ENCODE peak calls at places on chromosomes 13 and 19, in seven cellular contexts. O, W, A, I, N, R and T are unnamed samples. For H3K4me1, the result is how much of the 10 kb centered on the place peaks cover.

GRCh38 chr13:92196566-92197256 is 798.3 kb downstream of the GPC5 start:
- DNase-seq in O (no peak), W (no peak), A (peak), I (no peak), N (no peak), R (no peak), T (no peak)

GRCh38 chr19:45729774-45730388 is 815 bp downstream of the FBXO46 start:
- DNase-seq in O (no peak), W (no peak), A (no peak), I (no peak), N (peak), R (no peak), T (no peak)

GRCh38 chr13:105311094-105311493 is 1224.4 kb downstream of the EFNB2 start:
- DNase-seq in O (no peak), W (no peak), A (no peak), I (no peak), N (no peak), R (no peak), T (no peak)

GRCh38 chr19:50152578-50152977 is 10.5 kb downstream of the IZUMO2 start:
- DNase-seq in O (no peak), W (no peak), A (no peak), I (no peak), N (no peak), R (no peak), T (no peak)

GRCh38 chr13:52851153-52851962 is 2.9 kb upstream of the PCDH8 start:
- DNase-seq in O (no peak), W (no peak), A (peak), I (peak), N (peak), R (no peak), T (peak)

GRCh38 chr13:97179501-97179900 is 42.6 kb upstream of the MBNL2 start:
- DNase-seq in O (no peak), W (no peak), A (no peak), I (no peak), N (peak), R (no peak), T (no peak)

GRCh38 chr13:113420833-113421600 is 32.3 kb downstream of the ADPRHL1 start:
- DNase-seq in O (no peak), W (no peak), A (no peak), I (no peak), N (no peak), R (no peak), T (no peak)

GRCh38 chr19:21484631-21485030 is 20.8 kb upstream of the ZNF429 start:
- DNase-seq in O (no peak), W (no peak), A (no peak), I (no peak), N (no peak), R (no peak), T (no peak)

GRCh38 chr13:21218351-21219043 is 42.0 kb downstream of the MRPL57 start:
- DNase-seq in O (no peak), W (no peak), A (no peak), I (no peak), N (no peak), R (no peak), T (no peak)

GRCh38 chr13:114106991-114107685 is 25.3 kb downstream of the RASA3 start:
- DNase-seq in O (peak), W (no peak), A (no peak), I (no peak), N (no peak), R (no peak), T (peak)

GRCh38 chr13:91776650-91777193 is 378.3 kb downstream of the GPC5 start:
- DNase-seq in O (no peak), W (no peak), A (no peak), I (no peak), N (no peak), R (no peak), T (no peak)

GRCh38 chr13:80118507-80118906 is 222.4 kb downstream of the SPRY2 start:
- DNase-seq in O (no peak), W (no peak), A (no peak), I (no peak), N (no peak), R (no peak), T (no peak)

GRCh38 chr19:2775556-2776430 is 7.3 kb downstream of the SGTA start:
- DNase-seq in O (peak), W (peak), A (peak), I (no peak), N (peak), R (no peak), T (no peak)

GRCh38 chr19:31127132-31127967 is 221.9 kb downstream of the TSHZ3 start:
- DNase-seq in O (peak), W (no peak), A (peak), I (no peak), N (peak), R (no peak), T (no peak)

GRCh38 chr19:42093505-42093904 is 17.5 kb downstream of the ZNF574 start:
- DNase-seq in O (no peak), W (no peak), A (no peak), I (no peak), N (no peak), R (no peak), T (no peak)
- H3K4me1 ChIP-seq in O (under half), W (under half), A (under half), I (under half), N (under half), R (under half), T (under half)

DNA sequence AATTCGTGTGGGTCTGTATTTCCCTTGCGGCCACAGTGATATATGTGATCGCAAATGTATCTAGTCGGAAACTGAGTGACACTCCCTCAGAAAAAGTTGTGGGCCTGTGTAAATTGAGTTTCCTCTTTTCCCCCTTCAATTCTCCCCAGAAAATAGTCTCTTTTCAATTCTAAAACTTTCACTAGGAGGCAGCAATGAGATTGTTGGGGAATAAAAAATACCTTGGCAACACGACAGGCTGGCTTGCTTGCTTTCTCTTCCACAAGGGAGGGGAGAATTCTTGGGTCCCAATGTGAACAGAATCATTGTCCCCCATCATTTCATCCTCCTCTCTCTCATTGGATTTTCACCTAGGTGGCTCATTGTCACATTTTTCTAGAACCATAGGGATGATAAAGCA is 3.7 kb upstream of the SOX21 start:
- DNase-seq in O (no peak), W (no peak), A (no peak), I (no peak), N (no peak), R (no peak), T (no peak)
- TF ChIP-seq CTCF in O (no peak), W (no peak), A (peak), I (peak), N (peak), R (no peak), T (no peak)

GRCh38 chr19:6711078-6711361 is 9.4 kb downstream of the C3 start:
- DNase-seq in O (no peak), W (no peak), A (no peak), I (no peak), N (no peak), R (no peak), T (no peak)
- H3K4me3 ChIP-seq in O (no peak), W (no peak), A (no peak), I (no peak), N (no peak), R (no peak), T (no peak)

DNA sequence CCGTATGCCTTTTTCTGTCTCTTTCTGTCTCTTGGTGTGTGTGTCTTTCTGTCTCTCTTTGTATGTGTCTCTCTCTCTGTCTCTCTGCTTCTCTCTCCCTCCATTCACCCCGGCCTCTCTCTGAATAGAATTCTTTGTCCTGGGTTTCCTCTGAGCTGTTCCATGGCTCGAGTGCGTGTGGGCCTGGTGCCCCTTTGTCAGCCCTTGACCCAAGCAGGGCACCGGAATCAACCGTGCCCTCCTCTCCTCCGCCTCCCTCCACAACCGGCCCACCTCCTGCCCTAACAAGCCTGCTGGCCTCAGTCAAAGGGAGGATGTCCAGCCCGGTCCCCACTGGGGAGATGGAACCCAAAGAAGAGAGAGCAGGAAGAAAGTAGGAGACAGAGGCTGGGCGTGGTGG is 3.2 kb downstream of the AXL start:
- DNase-seq in O (no peak), W (no peak), A (no peak), I (no peak), N (no peak), R (no peak), T (no peak)
- H3K4me1 ChIP-seq in O (under half), W (under half), A (half or more), I (under half), N (under half), R (under half), T (under half)

DNA sequence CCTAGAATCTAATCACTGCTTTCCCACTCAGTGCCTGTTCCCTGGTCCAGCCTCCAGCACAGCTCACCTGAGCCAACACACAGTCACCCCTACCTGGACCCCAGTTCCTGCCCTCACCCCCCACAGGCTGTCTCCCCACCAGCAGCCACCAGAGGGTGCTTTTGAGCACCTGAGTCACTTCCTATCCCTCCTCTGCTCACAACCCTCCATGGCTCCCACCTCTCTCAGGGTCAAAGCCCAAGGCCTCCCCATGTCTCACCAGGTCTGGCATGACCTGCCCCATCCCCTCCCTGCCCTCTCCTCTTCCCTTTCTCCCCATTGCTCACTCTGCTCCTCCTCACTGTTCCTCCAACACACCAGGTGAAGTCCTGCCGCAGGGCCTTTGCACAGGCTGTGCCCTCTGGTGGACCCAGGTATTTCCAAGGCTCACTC is 7.1 kb upstream of the DPP9 start:
- DNase-seq in O (no peak), W (peak), A (no peak), I (no peak), N (no peak), R (no peak), T (no peak)
- TF ChIP-seq CTCF in O (peak), W (peak), A (peak), I (peak), N (peak), R (peak), T (no peak)

DNA sequence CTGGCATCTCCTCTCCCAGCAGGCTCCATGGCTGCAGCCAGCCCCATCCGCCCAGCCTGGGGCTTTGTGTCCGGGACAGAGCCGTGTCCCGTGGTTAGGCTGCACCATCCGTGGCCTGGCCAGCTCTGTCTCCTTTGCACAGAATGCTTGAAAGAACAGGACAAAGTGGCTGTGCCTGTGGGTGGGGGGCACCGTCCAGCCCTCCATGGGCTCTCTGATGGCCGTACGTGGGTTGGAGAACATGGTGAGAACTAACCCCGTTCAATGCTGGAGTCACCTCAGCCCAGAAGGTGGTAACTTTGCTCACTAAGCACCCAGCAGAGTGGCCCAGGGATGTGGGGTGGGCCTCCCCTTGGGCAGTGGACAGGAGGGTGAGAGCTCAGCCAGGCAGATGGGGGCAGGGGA is 2.8 kb downstream of the RPS15 start:
- DNase-seq in O (no peak), W (no peak), A (no peak), I (no peak), N (no peak), R (no peak), T (no peak)
- H3K4me3 ChIP-seq in O (no peak), W (no peak), A (no peak), I (no peak), N (no peak), R (no peak), T (no peak)

GRCh38 chr19:17735410-17735809 is 15.9 kb upstream of the FCHO1 start:
- DNase-seq in O (no peak), W (no peak), A (no peak), I (no peak), N (no peak), R (no peak), T (no peak)

GRCh38 chr19:17741456-17741855 is 9.8 kb upstream of the FCHO1 start:
- DNase-seq in O (no peak), W (no peak), A (no peak), I (no peak), N (no peak), R (no peak), T (no peak)

GRCh38 chr19:17737690-17738153 is 13.6 kb upstream of the FCHO1 start:
- DNase-seq in O (no peak), W (no peak), A (peak), I (no peak), N (no peak), R (no peak), T (no peak)

GRCh38 chr19:17743874-17744273 is 7.4 kb upstream of the FCHO1 start:
- DNase-seq in O (no peak), W (no peak), A (peak), I (no peak), N (no peak), R (no peak), T (no peak)

GRCh38 chr19:17739121-17739875 is 12.0 kb upstream of the FCHO1 start:
- DNase-seq in O (no peak), W (no peak), A (no peak), I (no peak), N (no peak), R (no peak), T (no peak)
- H3K4me1 ChIP-seq in O (under half), W (under half), A (under half), I (under half), N (under half), R (under half), T (under half)